ENCODE peak calls at places on chromosomes 1 and 21, in five cellular contexts. K is neural progenitor cell, Z is GM23338, Q is endothelial cell of umbilical vein, J is tibial nerve. Y is an unnamed sample. For H3K27me3, the result is how much of the 10 kb centered on the place peaks cover.

GRCh38 chr1:239247299-239247698 is 139.1 kb upstream of the CHRM3 start:
- DNase-seq in K (no peak), Z (no peak), J (no peak), Q (no peak), Y (peak)

GRCh38 chr21:26555554-26555953 is 17.5 kb downstream of the CYYR1 start:
- DNase-seq in J (no peak), K (no peak), Q (no peak), Z (no peak), Y (no peak)

GRCh38 chr1:145871994-145872411 is 13.1 kb upstream of the PIAS3 start:
- DNase-seq in K (peak), J (no peak), Z (peak), Q (peak), Y (no peak)

GRCh38 chr1:4160181-4160580 is 260.1 kb upstream of the C1orf174 start:
- DNase-seq in K (no peak), J (no peak), Q (no peak), Z (no peak), Y (no peak)

GRCh38 chr1:244002721-244003120 is 48.4 kb upstream of the ZBTB18 start:
- DNase-seq in Q (no peak), J (no peak), Z (no peak), K (no peak), Y (no peak)

GRCh38 chr1:69858534-69858933 is 290.8 kb downstream of the LRRC7 start:
- DNase-seq in K (no peak), Q (peak), Z (no peak), J (no peak), Y (no peak)

GRCh38 chr1:222384536-222384935 is 163.4 kb downstream of the HHIPL2 start:
- DNase-seq in J (no peak), Q (no peak), K (no peak), Z (no peak), Y (no peak)

GRCh38 chr1:201648066-201648910 is 109.4 kb downstream of the NAV1 start:
- DNase-seq in Q (peak), J (no peak), Z (peak), K (peak), Y (peak)

GRCh38 chr1:97451422-97451821 is 469.4 kb downstream of the DPYD start:
- DNase-seq in Q (no peak), Z (no peak), K (no peak), J (no peak), Y (no peak)

GRCh38 chr1:143611159-143611558 is 360.6 kb downstream of the FAM72C start:
- DNase-seq in K (no peak), Q (no peak), J (no peak), Z (peak), Y (no peak)

GRCh38 chr21:35506352-35506751 is 457.2 kb upstream of the RUNX1 start:
- DNase-seq in K (no peak), Q (peak), J (no peak), Z (peak), Y (no peak)

GRCh38 chr1:93448292-93448982 is 519 bp downstream of the FNBP1L start:
- DNase-seq in K (peak), Z (peak), Q (peak), J (no peak), Y (peak)

GRCh38 chr1:29983366-29983765 is 740.0 kb downstream of the MATN1 start:
- DNase-seq in J (no peak), Q (no peak), Z (no peak), K (no peak), Y (no peak)

GRCh38 chr21:32538147-32538792 is 47.1 kb downstream of the TCP10L start:
- DNase-seq in K (no peak), Q (no peak), J (no peak), Z (no peak), Y (no peak)

GRCh38 chr1:223183268-223183862 is 40.3 kb upstream of the TLR5 start:
- DNase-seq in Q (no peak), K (no peak), J (no peak), Z (no peak), Y (peak)

GRCh38 chr1:237507005-237507404 is 383.7 kb downstream of the ZP4 start:
- DNase-seq in Z (no peak), J (no peak), K (no peak), Q (no peak), Y (no peak)

GRCh38 chr1:6083385-6083784 is 37.7 kb downstream of the KCNAB2 start:
- DNase-seq in Z (no peak), K (no peak), Q (no peak), J (no peak), Y (no peak)

GRCh38 chr1:43836267-43836951 is 97.2 kb upstream of the ARTN start:
- DNase-seq in Q (no peak), Z (no peak), K (no peak), J (no peak), Y (peak)

GRCh38 chr21:41445465-41445862 is 19.4 kb downstream of the MX1 start:
- DNase-seq in Q (no peak), J (no peak), Z (no peak), K (no peak), Y (no peak)

GRCh38 chr1:168734271-168734670 is 5.3 kb upstream of the DPT start:
- DNase-seq in J (no peak), Q (no peak), K (no peak), Z (no peak), Y (no peak)

GRCh38 chr1:185786524-185786923 is 52.3 kb downstream of the HMCN1 start:
- DNase-seq in Q (no peak), J (no peak), Z (no peak), K (no peak), Y (no peak)

GRCh38 chr1:67031848-67032247 is 22.1 kb downstream of the SLC35D1 start:
- DNase-seq in Z (no peak), Q (no peak), J (no peak), K (no peak), Y (no peak)
- H3K4me3 ChIP-seq in Z (no peak), Q (no peak), J (no peak), K (no peak), Y (no peak)

DNA sequence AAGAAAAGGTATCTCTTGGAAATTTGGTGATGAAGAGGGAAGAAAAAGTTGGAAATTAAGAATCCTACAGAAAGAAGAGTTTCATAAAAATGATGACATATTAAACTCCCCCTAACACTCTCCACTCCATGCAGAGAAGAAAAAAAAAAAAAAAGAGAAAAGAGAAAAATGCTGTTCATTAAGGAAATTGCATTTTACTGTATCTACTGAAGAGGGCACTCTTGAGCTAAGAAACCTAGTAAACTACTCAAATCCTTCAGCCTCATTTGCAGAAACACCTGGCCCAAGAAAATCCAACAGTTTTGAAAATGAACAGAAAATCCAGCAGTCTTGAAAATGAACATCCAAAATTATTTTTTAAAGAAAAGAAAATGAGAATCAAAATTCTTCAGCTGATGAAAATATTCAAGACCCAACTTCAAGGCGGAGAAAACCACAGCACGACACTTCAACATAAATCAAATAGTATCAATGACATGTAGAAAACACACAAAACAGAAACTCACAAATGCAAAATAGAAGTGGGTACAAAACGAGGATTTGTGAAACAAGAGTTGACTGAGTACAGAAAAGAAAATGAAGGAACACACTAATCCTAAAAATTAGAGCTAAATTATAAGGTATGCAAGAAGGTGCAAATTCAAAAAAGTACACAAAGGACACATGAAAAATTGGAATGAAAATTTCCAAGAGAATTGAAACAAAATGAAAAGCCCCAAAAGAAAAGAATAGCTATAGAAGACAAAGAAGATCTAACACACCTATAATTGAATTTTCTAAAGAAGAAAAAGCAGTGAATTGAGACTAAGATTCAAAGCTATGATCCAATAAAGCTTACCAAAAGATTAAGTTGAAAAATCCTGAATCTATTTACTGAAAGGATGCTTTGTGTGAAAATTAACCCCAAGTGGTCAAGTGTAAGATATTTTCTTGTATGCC is 73.2 kb upstream of the DNAJC6 start:
- DNase-seq in Z (peak), K (peak), Q (peak), J (no peak), Y (peak)
- TF ChIP-seq CTCF in Z (peak), K (peak), Q (peak), J (peak), Y (peak)

GRCh38 chr1:229430761-229431269 is 3.1 kb downstream of the ACTA1 start:
- DNase-seq in Q (peak), J (peak), Z (peak), K (peak), Y (no peak)

GRCh38 chr1:229432116-229432461 is 1.8 kb downstream of the ACTA1 start:
- DNase-seq in Z (peak), Q (no peak), J (no peak), K (no peak), Y (no peak)

GRCh38 chr1:229432905-229433304 is 989 bp downstream of the ACTA1 start:
- DNase-seq in Q (no peak), Z (peak), K (no peak), J (no peak), Y (no peak)

GRCh38 chr1:229433364-229434004 is 410 bp downstream of the ACTA1 start:
- DNase-seq in Z (no peak), J (no peak), K (no peak), Q (no peak), Y (no peak)

GRCh38 chr1:229431270-229432115 is 2.4 kb downstream of the ACTA1 start:
- DNase-seq in K (no peak), Q (no peak), Z (peak), J (no peak), Y (no peak)
- H3K27me3 ChIP-seq in K (half or more), Q (under half), Z (half or more), J (under half), Y (under half)

DNA sequence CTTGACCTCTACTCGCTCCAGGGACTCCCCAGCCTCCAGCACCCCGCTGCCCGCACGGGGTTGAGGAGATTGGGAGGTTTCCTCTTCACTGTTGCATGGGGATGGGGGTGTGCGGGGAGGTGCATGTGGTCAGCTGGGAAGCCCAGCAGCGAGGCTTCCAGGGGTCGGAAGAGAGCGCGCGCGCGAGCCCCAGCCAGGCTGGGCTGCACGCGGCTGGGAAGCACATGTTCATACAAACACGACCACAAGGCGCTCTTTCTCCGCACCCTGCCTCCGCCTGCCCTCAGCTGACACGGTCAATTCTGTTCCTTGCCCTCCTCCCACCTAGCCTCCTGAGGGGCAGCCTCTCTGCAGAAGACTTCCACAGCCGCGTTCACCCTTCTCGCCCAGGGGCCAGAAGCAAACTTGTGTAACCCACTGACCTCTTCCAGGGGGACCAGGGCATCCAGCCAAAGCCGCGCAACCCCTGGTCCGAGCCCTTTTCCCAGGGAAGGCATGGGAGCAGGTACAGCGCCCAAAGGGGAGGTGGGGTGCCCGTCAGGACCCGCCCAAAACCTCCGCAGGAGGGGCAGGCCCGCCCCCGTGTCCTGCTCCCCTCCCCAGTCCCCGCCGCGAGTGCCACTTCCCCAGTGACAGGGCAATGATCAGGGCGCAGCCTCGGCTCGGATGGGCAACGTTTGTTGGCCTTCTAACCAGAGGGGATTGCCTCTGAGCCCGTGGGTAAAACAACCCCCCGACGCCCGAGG is 1.3 kb downstream of the COL24A1 start:
- DNase-seq in Z (peak), J (peak), Q (no peak), K (peak), Y (no peak)
- H3K4me3 ChIP-seq in Z (peak), J (peak), Q (no peak), K (peak), Y (no peak)

GRCh38 chr21:33892853-33893252 is 22.8 kb downstream of the ATP5PO start:
- DNase-seq in Z (peak), K (peak), Q (no peak), J (no peak), Y (no peak)

GRCh38 chr21:33893917-33894316 is 21.7 kb downstream of the ATP5PO start:
- DNase-seq in Q (no peak), Z (no peak), J (no peak), K (peak), Y (no peak)

GRCh38 chr21:33896691-33897090 is 18.9 kb downstream of the ATP5PO start:
- DNase-seq in Q (no peak), K (no peak), J (no peak), Z (no peak), Y (peak)

GRCh38 chr21:33895356-33895755 is 20.2 kb downstream of the ATP5PO start:
- DNase-seq in Z (no peak), K (no peak), J (no peak), Q (no peak), Y (no peak)

GRCh38 chr21:33894736-33895288 is 20.8 kb downstream of the ATP5PO start:
- DNase-seq in J (peak), Q (peak), Z (peak), K (peak), Y (peak)
- TF ChIP-seq CTCF in J (peak), Q (peak), Z (peak), K (peak), Y (peak)

DNA sequence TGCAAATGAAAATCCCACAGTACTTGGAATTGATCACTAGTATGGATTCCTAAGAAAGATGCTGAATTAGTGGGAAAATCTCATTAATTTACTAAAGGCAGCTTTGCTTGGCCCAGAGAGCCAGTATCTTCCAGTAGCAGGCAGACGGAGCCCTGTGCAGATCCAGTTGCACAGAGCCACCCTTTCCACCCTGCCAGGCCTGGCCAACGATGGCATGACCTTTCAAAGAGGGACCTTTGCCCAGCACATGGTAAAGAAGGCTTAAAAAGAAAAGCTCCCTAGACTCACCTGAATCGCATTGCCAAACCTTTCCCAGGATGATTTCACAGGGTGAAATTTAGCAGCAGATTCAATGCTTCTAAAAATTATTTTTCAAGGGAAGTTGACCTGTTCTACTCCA is 170.5 kb upstream of the CAMK1G start:
- DNase-seq in Z (no peak), K (no peak), Q (no peak), J (no peak), Y (no peak)
- H3K27me3 ChIP-seq in Z (under half), K (under half), Q (under half), J (under half), Y (under half)

DNA sequence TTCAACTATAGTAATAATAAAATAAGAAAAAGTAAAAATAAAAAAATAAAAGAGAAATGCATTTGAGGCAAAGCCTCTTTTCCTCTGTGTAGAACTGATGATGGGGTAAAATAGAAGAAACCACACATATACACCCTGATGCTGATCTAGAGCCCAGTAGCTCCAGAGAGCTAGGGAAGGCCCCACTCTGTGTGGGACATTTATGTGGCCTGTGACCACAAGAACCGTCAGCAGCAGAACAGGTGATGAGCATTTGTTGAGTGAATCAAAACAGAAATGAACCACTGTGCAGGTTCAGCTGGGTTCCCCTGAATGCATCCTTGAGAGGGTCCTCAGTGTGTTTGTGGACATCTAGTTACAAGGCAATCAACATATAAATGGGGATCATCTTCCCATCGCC is 221.8 kb upstream of the HOOK1 start:
- DNase-seq in Q (no peak), K (no peak), Z (no peak), J (no peak), Y (no peak)
- H3K4me3 ChIP-seq in Q (no peak), K (no peak), Z (no peak), J (no peak), Y (no peak)

GRCh38 chr1:10690484-10690883 is 106.0 kb downstream of the CASZ1 start:
- DNase-seq in J (no peak), K (no peak), Z (no peak), Q (no peak), Y (no peak)
- TF ChIP-seq CTCF in J (no peak), K (no peak), Z (peak), Q (no peak), Y (no peak)

GRCh38 chr1:183239793-183240625 is 53.9 kb downstream of the LAMC2 start:
- DNase-seq in Z (no peak), J (no peak), Q (no peak), K (no peak), Y (no peak)

GRCh38 chr1:183244466-183244865 is 58.4 kb downstream of the LAMC2 start:
- DNase-seq in Z (no peak), Q (no peak), J (peak), K (no peak), Y (no peak)

GRCh38 chr1:183243190-183244065 is 57.4 kb downstream of the LAMC2 start:
- DNase-seq in Z (no peak), J (peak), K (no peak), Q (no peak), Y (no peak)

GRCh38 chr1:183241446-183241845 is 55.4 kb downstream of the LAMC2 start:
- DNase-seq in Z (no peak), K (no peak), J (no peak), Q (no peak), Y (no peak)

GRCh38 chr1:183242556-183242955 is 56.5 kb downstream of the LAMC2 start:
- DNase-seq in Z (no peak), J (no peak), K (no peak), Q (no peak), Y (no peak)
- H3K27me3 ChIP-seq in Z (under half), J (under half), K (under half), Q (under half), Y (under half)

Y was measured in bronchial epithelial cell.